ENCODE peak calls at places on chromosome 13, in six cellular contexts. L is H9, T is neuronal stem cell, G is H1, C is IMR-90, W is mesenchymal stem cell. H is an unnamed sample.

GRCh38 chr13:94712812-94713555 is 639 bp upstream of the SOX21 start:
- DNase-seq in W (peak), C (peak), L (peak), T (no peak), G (no peak), H (no peak)

GRCh38 chr13:64793592-64793991 is 2436.5 kb downstream of the PCDH9 start:
- DNase-seq in G (no peak), L (no peak), C (no peak), T (no peak), W (no peak), H (no peak)

GRCh38 chr13:42970824-42971669 is 21.0 kb downstream of the EPSTI1 start:
- DNase-seq in T (peak), L (peak), C (peak), W (peak), G (no peak), H (peak)

GRCh38 chr13:99572921-99573320 is 71.6 kb downstream of the TM9SF2 start:
- DNase-seq in C (no peak), T (no peak), W (no peak), L (no peak), G (no peak), H (no peak)

GRCh38 chr13:21420706-21421105 is 38.4 kb downstream of the ZDHHC20 start:
- DNase-seq in G (no peak), W (peak), C (peak), L (no peak), T (no peak), H (no peak)

GRCh38 chr13:79637086-79637763 is 156.3 kb downstream of the NDFIP2 start:
- DNase-seq in W (no peak), G (no peak), C (no peak), T (no peak), L (no peak), H (no peak)

GRCh38 chr13:77359171-77359570 is 32.3 kb upstream of the MYCBP2 start:
- DNase-seq in G (no peak), L (no peak), T (no peak), W (no peak), C (peak), H (no peak)

GRCh38 chr13:18993884-18994660 is 187.6 kb downstream of the TUBA3C start:
- DNase-seq in W (no peak), L (no peak), T (no peak), C (no peak), G (no peak), H (peak)

GRCh38 chr13:23613971-23614370 is 43.8 kb downstream of the TNFRSF19 start:
- DNase-seq in C (no peak), L (no peak), W (no peak), G (no peak), T (no peak), H (no peak)

GRCh38 chr13:52393572-52394357 is 12.2 kb downstream of the THSD1 start:
- DNase-seq in W (no peak), G (no peak), L (no peak), C (no peak), T (no peak), H (no peak)

GRCh38 chr13:63433546-63434150 is 2018.0 kb upstream of the PCDH20 start:
- DNase-seq in W (no peak), L (no peak), T (no peak), C (peak), G (no peak), H (no peak)

DNA sequence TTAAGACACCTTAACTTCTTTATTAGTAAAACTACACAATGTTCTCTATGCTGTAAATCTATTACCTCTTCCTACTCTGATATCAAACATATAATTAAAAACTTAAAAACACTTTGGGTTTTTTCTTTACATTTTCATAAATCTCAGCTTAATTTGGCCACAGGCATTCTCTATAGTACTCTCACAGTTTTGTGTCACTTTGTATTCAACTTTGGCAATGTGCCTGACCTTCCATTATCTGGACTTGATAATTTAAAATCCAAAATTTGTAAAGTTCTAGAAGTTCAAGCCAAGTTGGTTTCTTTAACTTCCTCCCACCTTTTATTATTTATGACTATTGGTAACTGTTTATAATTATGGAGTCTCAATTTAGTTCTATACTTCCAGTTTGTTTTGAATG is 46.4 kb downstream of the VWA8 start:
- DNase-seq in G (no peak), L (no peak), W (no peak), C (no peak), T (no peak), H (no peak)
- H4K91ac ChIP-seq in G (no peak), L (no peak), W (no peak), C (no peak), T (no peak), H (no peak)

DNA sequence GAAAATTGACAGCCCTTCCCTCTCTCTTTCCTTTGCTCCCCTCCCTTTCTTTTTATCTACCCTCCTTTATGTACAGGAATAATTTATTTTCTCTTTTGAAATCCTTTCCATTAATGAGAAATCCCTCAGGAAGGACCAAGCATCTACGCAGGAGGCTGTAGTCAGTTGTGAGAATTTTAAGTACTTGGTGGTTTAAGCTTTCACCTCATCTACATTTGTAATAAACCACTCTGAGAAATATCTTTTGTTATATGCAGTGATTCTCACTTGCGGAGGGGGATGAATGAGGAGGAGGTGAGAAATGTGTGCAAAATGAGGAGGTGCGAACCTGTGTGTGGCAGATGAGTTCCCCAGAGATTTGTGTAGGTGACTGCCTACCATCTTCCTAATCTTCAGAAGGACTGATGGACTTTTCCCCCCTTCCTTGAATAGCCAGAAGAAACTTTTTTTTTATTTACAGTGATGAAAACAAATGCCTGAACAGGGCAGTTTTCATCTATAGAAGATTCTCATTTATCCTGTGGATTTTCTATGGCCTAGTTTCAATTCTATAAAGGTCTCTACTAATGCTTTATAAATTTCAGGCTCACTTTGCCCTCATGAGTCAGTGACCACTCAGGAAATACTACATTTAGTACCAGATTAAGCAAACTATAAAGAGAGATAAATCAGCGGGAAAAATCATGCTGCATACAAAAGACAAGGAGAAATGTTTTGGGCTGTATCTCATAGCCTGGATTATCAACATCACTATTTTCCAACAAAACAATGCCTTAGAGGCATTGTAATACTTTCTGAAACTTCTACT is 118.3 kb downstream of the LHFPL6 start:
- DNase-seq in C (peak), L (no peak), G (no peak), W (peak), T (no peak), H (no peak)
- H2BK120ac ChIP-seq in C (peak), L (no peak), G (peak), W (no peak), T (no peak), H (no peak)

DNA sequence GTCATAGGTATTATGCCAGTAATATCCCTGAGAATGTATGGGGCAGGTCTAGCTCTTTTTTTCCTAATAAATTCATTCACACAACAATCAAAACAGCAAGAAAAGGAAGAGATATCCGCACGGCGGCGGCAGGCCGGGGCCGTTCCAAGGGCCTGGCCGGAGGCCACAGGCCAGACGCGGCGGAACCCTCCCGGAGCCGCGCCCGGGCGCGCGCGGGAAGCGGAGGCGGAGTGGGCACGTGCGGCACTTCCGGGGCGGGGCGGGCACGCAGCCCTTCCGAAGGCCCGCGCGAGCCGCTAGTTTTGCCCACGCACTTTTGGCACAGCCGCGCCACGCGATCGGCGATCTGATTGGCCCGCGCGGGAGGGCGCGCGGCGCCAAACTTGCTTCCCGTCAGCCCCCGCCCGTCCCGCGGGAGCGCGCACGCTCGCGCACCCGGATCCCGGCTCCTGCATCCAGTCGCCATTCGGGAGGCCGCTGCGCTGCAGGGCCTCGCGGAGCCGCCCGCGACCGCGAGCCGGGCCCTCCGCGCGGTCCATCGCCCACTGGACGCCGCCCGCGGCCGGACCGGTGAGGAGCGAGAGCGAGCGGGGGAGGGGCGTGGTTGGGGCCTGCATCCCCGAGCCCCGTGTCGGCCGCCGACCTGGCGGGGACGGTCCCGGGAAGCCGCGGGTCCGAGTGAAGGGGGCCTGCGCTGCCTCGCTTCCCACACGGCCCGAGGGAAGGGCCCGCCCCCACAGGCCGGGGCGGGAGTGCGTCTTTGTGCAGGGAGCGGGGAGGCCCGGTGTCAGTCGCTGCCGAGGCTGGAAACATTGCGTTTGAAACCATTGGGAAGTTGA is at the start of gene CHAMP1:
- DNase-seq in W (peak), G (peak), L (peak), T (peak), C (peak), H (peak)
- H3K18ac ChIP-seq in W (peak), G (peak), L (no peak), T (peak), C (peak), H (peak)

GRCh38 chr13:49890376-49890775 is 45.8 kb downstream of the SPRYD7 start:
- DNase-seq in L (peak), G (no peak), C (no peak), W (no peak), T (no peak), H (no peak)
- H4K91ac ChIP-seq in L (no peak), G (no peak), C (no peak), W (no peak), T (no peak), H (no peak)